ENCODE peak calls at places on chromosomes 2 and 18, in four cellular contexts. One of them, this sample, is unnamed. For H3K4me1, the result is how much of the 10 kb centered on the place peaks cover.

GRCh38 chr2:7025098-7025497 is 107.9 kb downstream of the RNF144A start:
- DNase-seq in hepatocyte: no peak
- DNase-seq in tibial artery: no peak
- DNase-seq in neural progenitor cell: no peak
- DNase-seq in this sample: no peak

GRCh38 chr2:241238693-241239198 is 50.3 kb downstream of the ANO7 start:
- DNase-seq in hepatocyte: no peak
- DNase-seq in tibial artery: no peak
- DNase-seq in neural progenitor cell: no peak
- DNase-seq in this sample: no peak

GRCh38 chr2:160472839-160473251 is 20.8 kb downstream of the RBMS1 start:
- DNase-seq in tibial artery: no peak
- DNase-seq in neural progenitor cell: peak
- DNase-seq in hepatocyte: peak
- DNase-seq in this sample: no peak

GRCh38 chr18:35489913-35490490 is 7.8 kb downstream of the INO80C start:
- DNase-seq in hepatocyte: no peak
- DNase-seq in tibial artery: no peak
- DNase-seq in neural progenitor cell: no peak
- DNase-seq in this sample: no peak

GRCh38 chr2:151638188-151638933 is 95.9 kb downstream of the NEB start:
- DNase-seq in hepatocyte: peak
- DNase-seq in tibial artery: no peak
- DNase-seq in neural progenitor cell: no peak
- DNase-seq in this sample: no peak

GRCh38 chr2:60516383-60516811 is 37.1 kb downstream of the BCL11A start:
- DNase-seq in hepatocyte: peak
- DNase-seq in tibial artery: no peak
- DNase-seq in neural progenitor cell: no peak
- DNase-seq in this sample: no peak

GRCh38 chr18:58098706-58099105 is 54.7 kb downstream of the NEDD4L start:
- DNase-seq in tibial artery: no peak
- DNase-seq in hepatocyte: no peak
- DNase-seq in neural progenitor cell: no peak
- DNase-seq in this sample: no peak

GRCh38 chr2:170554278-170554955 is 160.7 kb upstream of the SP5 start:
- DNase-seq in tibial artery: peak
- DNase-seq in neural progenitor cell: no peak
- DNase-seq in hepatocyte: no peak
- DNase-seq in this sample: peak

GRCh38 chr2:108570416-108570815 is 36.1 kb downstream of the LIMS1 start:
- DNase-seq in neural progenitor cell: no peak
- DNase-seq in tibial artery: no peak
- DNase-seq in hepatocyte: peak
- DNase-seq in this sample: no peak

GRCh38 chr2:12501469-12502147 is 215.1 kb upstream of the TRIB2 start:
- DNase-seq in neural progenitor cell: no peak
- DNase-seq in hepatocyte: no peak
- DNase-seq in tibial artery: peak
- DNase-seq in this sample: no peak

GRCh38 chr2:132484144-132484543 is 67.5 kb downstream of the GPR39 start:
- DNase-seq in neural progenitor cell: no peak
- DNase-seq in tibial artery: no peak
- DNase-seq in hepatocyte: no peak
- DNase-seq in this sample: no peak

GRCh38 chr2:218367415-218368149 is 10.9 kb downstream of the CATIP start:
- DNase-seq in tibial artery: peak
- DNase-seq in hepatocyte: peak
- DNase-seq in neural progenitor cell: peak
- DNase-seq in this sample: peak

GRCh38 chr2:241859436-241860183 is 916 bp upstream of the PDCD1 start:
- DNase-seq in tibial artery: peak
- DNase-seq in neural progenitor cell: no peak
- DNase-seq in hepatocyte: no peak
- DNase-seq in this sample: peak

GRCh38 chr2:152247337-152247695 is 71.8 kb upstream of the STAM2 start:
- DNase-seq in neural progenitor cell: no peak
- DNase-seq in tibial artery: no peak
- DNase-seq in hepatocyte: no peak
- DNase-seq in this sample: no peak

GRCh38 chr2:238169708-238170251 is 11.0 kb downstream of the ERFE start:
- DNase-seq in neural progenitor cell: no peak
- DNase-seq in tibial artery: peak
- DNase-seq in hepatocyte: peak
- DNase-seq in this sample: no peak

GRCh38 chr2:181678033-181678586 is 2.2 kb downstream of the NEUROD1 start:
- DNase-seq in hepatocyte: peak
- DNase-seq in tibial artery: no peak
- DNase-seq in neural progenitor cell: peak
- DNase-seq in this sample: peak

GRCh38 chr2:221494556-221494955 is 77.5 kb downstream of the EPHA4 start:
- DNase-seq in tibial artery: no peak
- DNase-seq in neural progenitor cell: no peak
- DNase-seq in hepatocyte: no peak
- DNase-seq in this sample: peak

GRCh38 chr2:193076995-193077394 is 882.3 kb upstream of the TMEFF2 start:
- DNase-seq in neural progenitor cell: no peak
- DNase-seq in tibial artery: no peak
- DNase-seq in hepatocyte: no peak
- DNase-seq in this sample: no peak

GRCh38 chr2:212005077-212005671 is 533.4 kb downstream of the ERBB4 start:
- DNase-seq in tibial artery: no peak
- DNase-seq in hepatocyte: peak
- DNase-seq in neural progenitor cell: peak
- DNase-seq in this sample: peak

GRCh38 chr2:180001726-180002125 is 5.4 kb downstream of the CWC22 start:
- DNase-seq in tibial artery: no peak
- DNase-seq in neural progenitor cell: no peak
- DNase-seq in hepatocyte: no peak
- DNase-seq in this sample: no peak

GRCh38 chr2:156619021-156619539 is 182.9 kb downstream of the GPD2 start:
- DNase-seq in neural progenitor cell: no peak
- DNase-seq in hepatocyte: no peak
- DNase-seq in tibial artery: no peak
- DNase-seq in this sample: no peak

GRCh38 chr2:102126660-102127059 is 15.9 kb upstream of the IL1R1 start:
- DNase-seq in tibial artery: no peak
- DNase-seq in neural progenitor cell: no peak
- DNase-seq in hepatocyte: no peak
- DNase-seq in this sample: no peak

GRCh38 chr2:64400103-64400728 is 53.7 kb upstream of the LGALSL start:
- DNase-seq in neural progenitor cell: no peak
- DNase-seq in tibial artery: no peak
- DNase-seq in hepatocyte: no peak
- DNase-seq in this sample: peak

GRCh38 chr2:45177870-45178269 is 168.6 kb upstream of the SIX2 start:
- DNase-seq in neural progenitor cell: no peak
- DNase-seq in tibial artery: no peak
- DNase-seq in hepatocyte: no peak
- DNase-seq in this sample: no peak

GRCh38 chr2:45180033-45180746 is 170.9 kb upstream of the SIX2 start:
- DNase-seq in neural progenitor cell: no peak
- DNase-seq in tibial artery: no peak
- DNase-seq in hepatocyte: no peak
- DNase-seq in this sample: no peak

GRCh38 chr2:45178854-45179253 is 169.6 kb upstream of the SIX2 start:
- DNase-seq in hepatocyte: no peak
- DNase-seq in tibial artery: no peak
- DNase-seq in neural progenitor cell: no peak
- DNase-seq in this sample: peak

GRCh38 chr2:45176399-45176798 is 167.1 kb upstream of the SIX2 start:
- DNase-seq in neural progenitor cell: no peak
- DNase-seq in hepatocyte: no peak
- DNase-seq in tibial artery: no peak
- DNase-seq in this sample: no peak

DNA sequence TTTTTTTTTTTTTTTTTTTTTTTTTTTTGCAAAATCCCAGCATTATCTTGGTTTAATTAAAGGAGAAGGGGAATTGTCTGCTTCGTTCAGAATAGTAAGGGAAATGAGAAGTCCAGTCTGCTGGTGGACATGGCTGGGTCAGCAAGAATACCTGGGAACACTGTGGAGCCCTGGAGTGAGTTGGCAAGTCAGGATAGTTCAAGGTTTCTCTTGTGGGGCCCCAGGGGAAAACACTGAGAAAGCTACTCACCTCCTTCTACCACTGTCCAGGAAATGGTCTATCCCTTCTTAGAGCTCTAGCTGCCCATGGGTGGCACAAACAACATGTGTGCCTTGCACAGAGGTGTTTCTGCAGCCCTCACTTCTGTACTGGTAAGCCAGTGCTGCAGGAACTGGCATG is 169.1 kb upstream of the SIX2 start:
- DNase-seq in neural progenitor cell: no peak
- DNase-seq in tibial artery: no peak
- DNase-seq in hepatocyte: no peak
- DNase-seq in this sample: no peak
- H3K27ac ChIP-seq in neural progenitor cell: no peak
- H3K27ac ChIP-seq in tibial artery: no peak
- H3K27ac ChIP-seq in hepatocyte: no peak
- H3K27ac ChIP-seq in this sample: no peak

DNA sequence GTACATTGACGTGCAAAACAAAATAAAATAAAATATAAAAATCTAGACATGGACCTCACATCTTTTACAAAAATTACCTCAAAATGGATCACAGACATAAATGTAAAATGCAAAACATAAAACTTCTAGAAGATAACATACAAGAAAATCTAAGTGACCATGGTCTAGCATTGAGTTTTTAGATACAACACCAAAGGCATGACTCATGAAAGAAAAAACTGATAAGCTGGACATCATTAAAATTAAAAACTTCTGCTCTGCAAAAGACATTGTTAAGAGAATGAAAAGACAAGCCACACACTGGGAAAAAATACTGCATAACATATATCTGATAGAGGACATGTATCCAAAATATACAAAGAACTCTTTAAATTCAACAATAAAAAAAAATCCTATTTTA is 14.4 kb downstream of the MAP4K3 start:
- DNase-seq in hepatocyte: no peak
- DNase-seq in tibial artery: no peak
- DNase-seq in neural progenitor cell: no peak
- DNase-seq in this sample: no peak
- H3K4me1 ChIP-seq in hepatocyte: under half
- H3K4me1 ChIP-seq in tibial artery: under half
- H3K4me1 ChIP-seq in neural progenitor cell: under half
- H3K4me1 ChIP-seq in this sample: under half

GRCh38 chr2:85898881-85899280 is 10.1 kb upstream of the ST3GAL5 start:
- DNase-seq in hepatocyte: no peak
- DNase-seq in tibial artery: no peak
- DNase-seq in neural progenitor cell: no peak
- DNase-seq in this sample: no peak

GRCh38 chr2:85902496-85902895 is 13.7 kb upstream of the ST3GAL5 start:
- DNase-seq in neural progenitor cell: no peak
- DNase-seq in tibial artery: no peak
- DNase-seq in hepatocyte: no peak
- DNase-seq in this sample: no peak

GRCh38 chr2:85899849-85900248 is 11.1 kb upstream of the ST3GAL5 start:
- DNase-seq in hepatocyte: no peak
- DNase-seq in neural progenitor cell: no peak
- DNase-seq in tibial artery: no peak
- DNase-seq in this sample: no peak

GRCh38 chr2:85900366-85900765 is 11.6 kb upstream of the ST3GAL5 start:
- DNase-seq in hepatocyte: no peak
- DNase-seq in tibial artery: no peak
- DNase-seq in neural progenitor cell: no peak
- DNase-seq in this sample: no peak

GRCh38 chr2:85899284-85899683 is 10.5 kb upstream of the ST3GAL5 start:
- DNase-seq in tibial artery: no peak
- DNase-seq in neural progenitor cell: no peak
- DNase-seq in hepatocyte: no peak
- DNase-seq in this sample: no peak
- H3K27ac ChIP-seq in tibial artery: no peak
- H3K27ac ChIP-seq in neural progenitor cell: no peak
- H3K27ac ChIP-seq in hepatocyte: no peak
- H3K27ac ChIP-seq in this sample: no peak

DNA sequence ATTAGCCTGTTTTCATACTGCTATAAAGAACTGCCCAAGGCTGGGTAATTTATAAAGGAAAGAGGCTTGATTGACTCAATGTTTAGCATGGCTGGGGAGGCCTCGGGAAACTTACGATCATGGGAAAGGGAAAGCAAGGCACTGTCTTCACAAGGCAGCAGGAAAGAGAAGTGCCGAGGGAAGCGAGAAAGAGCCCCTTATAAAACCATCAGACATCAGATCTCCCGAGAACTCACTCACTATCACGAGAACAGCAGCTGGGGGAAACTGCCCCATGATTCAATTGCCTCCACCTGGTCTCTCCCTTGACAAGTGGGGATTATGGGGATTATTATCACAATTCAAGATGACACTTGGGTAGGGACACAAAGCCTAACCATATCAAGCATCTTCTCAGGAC is 23.3 kb downstream of the RHOB start:
- DNase-seq in neural progenitor cell: no peak
- DNase-seq in tibial artery: peak
- DNase-seq in hepatocyte: no peak
- DNase-seq in this sample: no peak
- H3K4me1 ChIP-seq in neural progenitor cell: under half
- H3K4me1 ChIP-seq in tibial artery: under half
- H3K4me1 ChIP-seq in hepatocyte: under half
- H3K4me1 ChIP-seq in this sample: under half

GRCh38 chr2:138985881-138986280 is 205.7 kb upstream of the NXPH2 start:
- DNase-seq in neural progenitor cell: no peak
- DNase-seq in hepatocyte: no peak
- DNase-seq in tibial artery: no peak
- DNase-seq in this sample: no peak
- H3K27ac ChIP-seq in neural progenitor cell: no peak
- H3K27ac ChIP-seq in hepatocyte: no peak
- H3K27ac ChIP-seq in tibial artery: no peak
- H3K27ac ChIP-seq in this sample: no peak

DNA sequence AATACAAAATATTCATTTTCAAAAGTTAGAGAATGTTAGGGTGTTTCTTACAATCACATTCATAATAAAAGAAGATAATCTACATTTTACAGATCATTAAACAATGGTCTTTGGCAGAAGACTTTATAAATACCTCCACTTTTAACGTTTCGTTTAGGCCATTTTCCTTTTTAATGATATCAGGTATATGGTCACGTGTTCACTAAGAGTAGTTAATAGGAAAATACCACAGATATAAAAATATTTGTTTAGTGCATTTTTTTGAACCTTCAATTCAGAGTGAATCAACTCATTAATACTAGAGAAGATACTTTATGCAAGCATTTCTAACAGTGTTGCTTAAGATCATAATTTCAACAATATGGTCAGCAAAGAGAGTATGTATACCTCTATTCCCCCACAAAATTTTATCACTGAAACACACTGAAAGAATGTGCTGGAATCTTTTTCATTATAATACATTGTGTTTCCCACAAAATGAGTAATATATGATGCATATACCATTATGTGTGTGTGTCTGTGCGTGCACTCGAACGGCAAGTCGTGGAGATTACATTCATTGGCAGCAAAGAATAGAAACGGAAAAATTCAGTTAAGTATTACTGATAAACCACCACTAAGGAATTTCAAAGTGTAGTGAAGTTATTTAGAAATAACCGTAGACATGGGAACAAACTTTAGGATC is 319.9 kb upstream of the THUMPD2 start:
- DNase-seq in hepatocyte: no peak
- DNase-seq in tibial artery: no peak
- DNase-seq in neural progenitor cell: no peak
- DNase-seq in this sample: peak
- H3K4me1 ChIP-seq in hepatocyte: under half
- H3K4me1 ChIP-seq in tibial artery: under half
- H3K4me1 ChIP-seq in neural progenitor cell: under half
- H3K4me1 ChIP-seq in this sample: under half

This sample was measured in cardiac muscle cell.